ENCODE peak calls at places on chromosomes 6 and 20, in six cellular contexts. Q is lower leg skin, R is GM13976, W is lower lobe of right lung, F is WTC11, X is tibial nerve. J is an unnamed sample.

GRCh38 chr6:155710704-155711103 is 255.1 kb upstream of the NOX3 start:
- DNase-seq in F (no peak), Q (no peak), W (no peak), X (no peak), R (no peak), J (no peak)

GRCh38 chr6:137709424-137710281 is 157.4 kb upstream of the TNFAIP3 start:
- DNase-seq in R (no peak), W (no peak), F (no peak), X (no peak), Q (no peak), J (no peak)

GRCh38 chr6:137264308-137265075 is 45.3 kb upstream of the IFNGR1 start:
- DNase-seq in R (no peak), F (no peak), W (no peak), X (no peak), Q (peak), J (no peak)

GRCh38 chr6:63804381-63804956 is 168.9 kb downstream of the PHF3 start:
- DNase-seq in W (no peak), X (no peak), R (no peak), Q (no peak), F (no peak), J (no peak)

GRCh38 chr6:153613719-153614455 is 425.2 kb upstream of the OPRM1 start:
- DNase-seq in F (no peak), W (no peak), Q (no peak), X (no peak), R (no peak), J (no peak)

GRCh38 chr6:105209950-105210706 is 30.3 kb upstream of the POPDC3 start:
- DNase-seq in F (no peak), W (no peak), Q (no peak), X (no peak), R (no peak), J (no peak)

GRCh38 chr6:37979392-37980221 is 160.1 kb downstream of the ZFAND3 start:
- DNase-seq in R (no peak), Q (no peak), F (no peak), X (no peak), W (no peak), J (no peak)

GRCh38 chr6:127775371-127775770 is 125.5 kb downstream of the THEMIS start:
- DNase-seq in W (no peak), X (no peak), Q (no peak), R (no peak), F (no peak), J (no peak)

GRCh38 chr6:117493470-117493869 is 11.0 kb downstream of the DCBLD1 start:
- DNase-seq in F (no peak), X (no peak), Q (no peak), R (no peak), W (no peak), J (no peak)

GRCh38 chr6:47475319-47475816 is 2.2 kb upstream of the CD2AP start:
- DNase-seq in X (no peak), F (no peak), Q (no peak), R (no peak), W (no peak), J (no peak)

GRCh38 chr6:90230547-90231240 is 65.9 kb downstream of the BACH2 start:
- DNase-seq in X (no peak), R (no peak), Q (no peak), W (no peak), F (no peak), J (no peak)

GRCh38 chr6:62367601-62368000 is 81.6 kb upstream of the KHDRBS2 start:
- DNase-seq in W (no peak), Q (no peak), R (peak), F (no peak), X (no peak), J (no peak)

GRCh38 chr20:57514273-57514751 is 10.6 kb downstream of the CTCFL start:
- DNase-seq in X (peak), F (peak), Q (peak), R (peak), W (peak), J (peak)

GRCh38 chr20:54221996-54222890 is 14.4 kb downstream of the PFDN4 start:
- DNase-seq in W (no peak), R (no peak), Q (no peak), F (no peak), X (no peak), J (no peak)

GRCh38 chr6:116779569-116780164 is 14.1 kb upstream of the FAM162B start:
- DNase-seq in Q (no peak), R (peak), X (no peak), W (no peak), F (no peak), J (no peak)

GRCh38 chr6:4853782-4854511 is 77.7 kb downstream of the CDYL start:
- DNase-seq in R (no peak), X (no peak), Q (no peak), F (no peak), W (no peak), J (no peak)

GRCh38 chr20:57869951-57870315 is 160.1 kb upstream of the PMEPA1 start:
- DNase-seq in X (no peak), F (no peak), W (no peak), Q (no peak), R (no peak), J (no peak)

GRCh38 chr6:165986647-165987482 is 180.8 kb downstream of the TBXT start:
- DNase-seq in F (peak), W (no peak), X (no peak), Q (no peak), R (no peak), J (no peak)

GRCh38 chr20:57902478-57902877 is 192.7 kb upstream of the PMEPA1 start:
- DNase-seq in F (no peak), X (no peak), W (no peak), Q (no peak), R (no peak), J (no peak)

GRCh38 chr6:82006027-82006738 is 241.4 kb downstream of the IBTK start:
- DNase-seq in F (peak), W (peak), X (no peak), R (no peak), Q (no peak), J (no peak)
- TF ChIP-seq CTCF in F (peak), W (peak), X (peak), R (peak), Q (no peak), J (peak)

GRCh38 chr6:158793432-158793831 is 25.7 kb downstream of the EZR start:
- DNase-seq in Q (no peak), F (no peak), X (no peak), R (peak), W (no peak), J (no peak)
- TF ChIP-seq CTCF in Q (no peak), F (no peak), X (peak), R (peak), W (peak), J (peak)

DNA sequence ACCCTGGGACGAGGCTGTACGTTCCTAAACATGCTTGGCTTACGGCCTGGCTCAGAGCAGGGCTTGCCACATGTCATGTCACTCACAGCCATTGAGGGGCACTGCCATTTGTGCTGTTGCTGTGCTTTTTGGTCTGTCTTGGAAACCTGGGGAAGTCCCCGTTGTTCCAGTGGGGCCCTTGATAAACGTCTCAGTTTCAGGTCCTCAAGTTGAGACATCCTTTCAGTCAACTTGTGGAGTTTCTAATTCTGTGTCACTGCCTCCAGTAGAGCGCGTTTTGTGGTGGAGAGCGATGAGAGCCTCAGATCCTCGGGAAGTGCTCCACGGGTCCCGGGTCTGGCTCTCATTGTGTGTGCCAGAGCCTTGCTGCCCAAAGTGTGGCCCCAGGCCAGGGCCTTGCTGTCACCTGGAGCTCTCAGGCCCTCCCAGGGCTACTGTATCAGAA is 43.0 kb upstream of the CCR6 start:
- DNase-seq in Q (no peak), X (no peak), R (peak), W (no peak), F (no peak), J (no peak)
- TF ChIP-seq CTCF in Q (no peak), X (no peak), R (peak), W (no peak), F (no peak), J (no peak)

DNA sequence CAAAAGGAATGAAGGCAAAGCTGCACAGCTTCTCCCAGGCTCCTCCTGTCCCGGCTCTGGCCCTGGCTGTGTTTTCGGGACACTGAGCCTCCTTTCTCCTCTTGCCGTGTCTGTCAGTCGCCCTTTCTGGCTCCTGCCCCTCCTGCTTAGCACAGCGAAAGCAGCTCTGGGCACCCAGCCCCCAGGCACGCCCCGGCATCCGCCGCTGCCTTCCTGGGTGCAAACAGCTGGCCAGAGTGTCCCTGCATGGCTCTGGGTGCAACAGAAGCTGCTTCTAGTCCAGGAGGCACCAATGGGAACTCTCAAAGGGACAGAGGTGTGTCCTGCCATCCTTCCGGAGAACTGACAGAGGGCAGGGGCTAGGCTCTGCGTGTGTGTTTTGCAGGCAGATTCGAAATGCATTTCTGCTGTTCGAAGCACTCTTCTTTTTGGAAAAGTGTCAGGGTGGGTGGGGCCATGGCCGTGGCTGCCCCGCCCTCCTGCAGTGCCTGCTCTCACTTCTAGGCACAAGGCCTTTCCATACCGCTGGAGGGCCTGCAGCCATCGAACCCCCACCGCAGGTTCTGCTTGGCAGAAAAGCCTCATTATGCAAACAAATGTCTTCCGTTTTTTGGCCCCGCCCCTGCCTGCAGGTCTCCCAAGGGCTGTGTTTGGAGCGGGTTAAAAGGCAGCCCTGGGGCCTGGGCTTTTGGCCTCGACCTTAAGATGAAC is 15.5 kb downstream of the COL9A3 start:
- DNase-seq in X (no peak), R (peak), Q (no peak), W (peak), F (peak), J (no peak)
- TF ChIP-seq CTCF in X (no peak), R (no peak), Q (no peak), W (no peak), F (no peak), J (no peak)

GRCh38 chr20:13692802-13693736 is 54.3 kb upstream of the TASP1 start:
- DNase-seq in X (no peak), W (no peak), R (no peak), F (no peak), Q (no peak), J (no peak)
- TF ChIP-seq CTCF in X (no peak), W (no peak), R (no peak), F (no peak), Q (no peak), J (no peak)

DNA sequence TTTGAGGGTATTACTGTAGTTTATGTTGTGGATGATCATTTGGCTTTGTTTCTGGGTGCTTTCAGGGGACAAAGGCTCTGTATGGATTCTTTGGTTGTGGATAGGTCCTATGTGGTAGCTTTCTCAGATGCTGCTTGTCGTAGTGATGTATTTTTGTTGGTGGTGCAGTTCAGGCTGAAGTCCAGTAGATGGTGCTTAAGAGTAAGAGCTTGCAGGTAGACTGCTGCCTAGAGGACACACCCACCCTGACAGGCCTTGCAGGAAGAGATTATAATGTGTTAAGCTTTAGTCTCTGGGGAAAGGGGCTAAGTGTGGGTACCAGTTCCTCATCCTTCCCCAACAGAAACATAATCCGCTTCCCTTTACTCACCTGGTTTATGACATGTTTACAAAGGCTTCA is 62.6 kb upstream of the ADGRB3 start:
- DNase-seq in R (peak), Q (no peak), X (no peak), W (no peak), F (peak), J (no peak)
- TF ChIP-seq CTCF in R (peak), Q (no peak), X (no peak), W (peak), F (peak), J (no peak)

GRCh38 chr6:25053875-25054371 is 118.2 kb upstream of the RIPOR2 start:
- DNase-seq in F (no peak), R (peak), X (peak), W (no peak), Q (no peak), J (no peak)
- TF ChIP-seq CTCF in F (no peak), R (no peak), X (no peak), W (no peak), Q (no peak), J (no peak)

GRCh38 chr6:76490456-76490855 is 418.0 kb upstream of the IMPG1 start:
- DNase-seq in R (no peak), W (no peak), Q (no peak), F (no peak), X (no peak), J (no peak)
- TF ChIP-seq CTCF in R (no peak), W (no peak), Q (no peak), F (no peak), X (no peak), J (no peak)

GRCh38 chr6:133184798-133185380 is 56.3 kb upstream of the EYA4 start:
- DNase-seq in F (no peak), W (no peak), Q (no peak), X (no peak), R (no peak), J (no peak)
- TF ChIP-seq CTCF in F (peak), W (peak), Q (no peak), X (peak), R (no peak), J (peak)

GRCh38 chr6:30213999-30214982 is 1.1 kb upstream of the TRIM26 start:
- DNase-seq in R (peak), F (peak), Q (peak), X (peak), W (peak), J (peak)
- TF ChIP-seq CTCF in R (no peak), F (no peak), Q (no peak), X (no peak), W (no peak), J (no peak)